ENCODE peak calls at places on chromosomes 16 and 17, in six cellular contexts. E is adrenal gland, T is body of pancreas, N is transverse colon, M is cardiac muscle cell, D is OCI-LY7. I is an unnamed sample. For H3K4me1, the result is how much of the 10 kb centered on the place peaks cover.

GRCh38 chr17:48622857-48623256 is 3.3 kb downstream of the HOXB9 start:
- DNase-seq in M (no peak), N (no peak), T (no peak), D (no peak), E (no peak), I (no peak)

GRCh38 chr17:66540131-66540781 is 237.8 kb downstream of the PRKCA start:
- DNase-seq in E (no peak), T (no peak), D (peak), M (no peak), N (no peak), I (no peak)

GRCh38 chr17:81194225-81194760 is 28.3 kb upstream of the AATK start:
- DNase-seq in M (no peak), D (no peak), T (no peak), N (no peak), E (no peak), I (no peak)

GRCh38 chr17:38627957-38628356 is 22.2 kb upstream of the SRCIN1 start:
- DNase-seq in T (no peak), N (no peak), E (peak), D (no peak), M (no peak), I (no peak)

GRCh38 chr17:13031718-13032350 is 14.0 kb upstream of the ELAC2 start:
- DNase-seq in T (peak), E (peak), N (peak), D (peak), M (peak), I (no peak)

GRCh38 chr16:78884199-78884598 is 716.3 kb downstream of the MAF start:
- DNase-seq in E (no peak), N (no peak), T (no peak), D (no peak), M (no peak), I (no peak)

GRCh38 chr17:42720996-42721583 is 23.8 kb downstream of the EZH1 start:
- DNase-seq in T (peak), E (no peak), M (peak), N (no peak), D (peak), I (no peak)

GRCh38 chr16:51374346-51374745 is 223.3 kb upstream of the SALL1 start:
- DNase-seq in D (no peak), M (no peak), N (no peak), T (no peak), E (no peak), I (no peak)

GRCh38 chr17:4986403-4986802 is 1.1 kb downstream of the CAMTA2 start:
- DNase-seq in E (peak), M (no peak), T (no peak), D (no peak), N (peak), I (no peak)

GRCh38 chr17:42122371-42123303 is at the start of gene HSPB9:
- DNase-seq in E (no peak), D (no peak), N (peak), T (peak), M (peak), I (peak)

GRCh38 chr16:68090109-68090508 is 4.9 kb downstream of the NFATC3 start:
- DNase-seq in E (no peak), T (no peak), N (no peak), M (no peak), D (peak), I (no peak)

GRCh38 chr17:47273245-47273644 is 19.6 kb downstream of the ITGB3 start:
- DNase-seq in T (no peak), N (no peak), E (no peak), D (no peak), M (no peak), I (no peak)

GRCh38 chr17:51087072-51087757 is 33.5 kb downstream of the SPAG9 start:
- DNase-seq in D (no peak), E (no peak), M (no peak), N (no peak), T (no peak), I (no peak)

GRCh38 chr16:67170168-67170947 is at the start of gene NOL3:
- DNase-seq in D (no peak), E (peak), M (peak), N (peak), T (peak), I (no peak)

GRCh38 chr17:29561541-29562517 is 5.0 kb downstream of the ABHD15 start:
- DNase-seq in E (peak), N (peak), D (peak), T (no peak), M (no peak), I (no peak)

GRCh38 chr16:84585886-84586285 is 32.0 kb downstream of the COTL1 start:
- DNase-seq in M (peak), N (no peak), T (no peak), E (no peak), D (peak), I (no peak)

GRCh38 chr17:28280826-28281225 is 38.2 kb upstream of the TMEM97 start:
- DNase-seq in T (no peak), E (no peak), D (no peak), N (no peak), M (no peak), I (no peak)

GRCh38 chr16:56042416-56042815 is 148.9 kb upstream of the GNAO1 start:
- DNase-seq in M (no peak), E (no peak), D (no peak), N (no peak), T (no peak), I (no peak)

GRCh38 chr17:75856062-75856681 is 1.0 kb upstream of the WBP2 start:
- DNase-seq in M (no peak), T (no peak), E (peak), N (peak), D (peak), I (no peak)

GRCh38 chr17:78747479-78747878 is 34.6 kb downstream of the CYTH1 start:
- DNase-seq in N (no peak), T (no peak), E (no peak), M (no peak), D (no peak), I (no peak)

GRCh38 chr17:50672831-50673551 is 34.7 kb downstream of the ANKRD40 start:
- DNase-seq in E (no peak), D (no peak), T (no peak), N (no peak), M (no peak), I (no peak)

GRCh38 chr17:57540596-57540995 is 204.5 kb downstream of the CCDC182 start:
- DNase-seq in E (no peak), N (peak), D (no peak), M (no peak), T (no peak), I (no peak)
- H3K4me1 ChIP-seq in E (half or more), N (under half), D (half or more), M (under half), T (under half), I (under half)

GRCh38 chr16:89434490-89434889 is 55.9 kb downstream of the ANKRD11 start:
- DNase-seq in D (no peak), M (no peak), T (no peak), E (no peak), N (no peak), I (no peak)

GRCh38 chr16:89436362-89436761 is 54.0 kb downstream of the ANKRD11 start:
- DNase-seq in M (no peak), D (no peak), N (no peak), E (no peak), T (no peak), I (no peak)

GRCh38 chr16:89437251-89437987 is 52.9 kb downstream of the ANKRD11 start:
- DNase-seq in T (no peak), E (no peak), D (no peak), M (no peak), N (no peak), I (no peak)

GRCh38 chr16:89437991-89438390 is 52.4 kb downstream of the ANKRD11 start:
- DNase-seq in M (no peak), T (no peak), E (no peak), N (no peak), D (no peak), I (no peak)

DNA sequence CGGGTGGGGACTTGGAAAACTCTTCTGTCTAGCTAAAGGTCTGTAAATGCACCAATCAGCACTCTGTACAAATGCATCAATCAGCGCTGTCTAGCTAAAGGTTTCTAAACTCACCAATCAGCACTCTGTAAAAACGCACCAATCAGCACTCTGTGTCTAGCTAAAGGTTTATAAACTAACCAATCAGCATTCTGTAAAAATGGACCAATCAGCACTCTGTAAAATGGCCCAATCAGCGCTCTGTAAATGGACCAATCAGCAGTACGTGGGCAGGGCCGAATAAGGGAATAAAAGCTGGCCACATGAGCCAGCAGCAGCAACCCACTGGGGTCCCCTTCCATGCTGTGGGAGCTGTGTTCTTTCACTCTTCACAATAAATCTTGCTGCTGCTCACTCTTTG is 55.3 kb downstream of the ANKRD11 start:
- DNase-seq in D (no peak), T (no peak), M (no peak), E (no peak), N (no peak), I (no peak)
- H3K4me3 ChIP-seq in D (no peak), T (no peak), M (no peak), E (no peak), N (no peak), I (no peak)

DNA sequence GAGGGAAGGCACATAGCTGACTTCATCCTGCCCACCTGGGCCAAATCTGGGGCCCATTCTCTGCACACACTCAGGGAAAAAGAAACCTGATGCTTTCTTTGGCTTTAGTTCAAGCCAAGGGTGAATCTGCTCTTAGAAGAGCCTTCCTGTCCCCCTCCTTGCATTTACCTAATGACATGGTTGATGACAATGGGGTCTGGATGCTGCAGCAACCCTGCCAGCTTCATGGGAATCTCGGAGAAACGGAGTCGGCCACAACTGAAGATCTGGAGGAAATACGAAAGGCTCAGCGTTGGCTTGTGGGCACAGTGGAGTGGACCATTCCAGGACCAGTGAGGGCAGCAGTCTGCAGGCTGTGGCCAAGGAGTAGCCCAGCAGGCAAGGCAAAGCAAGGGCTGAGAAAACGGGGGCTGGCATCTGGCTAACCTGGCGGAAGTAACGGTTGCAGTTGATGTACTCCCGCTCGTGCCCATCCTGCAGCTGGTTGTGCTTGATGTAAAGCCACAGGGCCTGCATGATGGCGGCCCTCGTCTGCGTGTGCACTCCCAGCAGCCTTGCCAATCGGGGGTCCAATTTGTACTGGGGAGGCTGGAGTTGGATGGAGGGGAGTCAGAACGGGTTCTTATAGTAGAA is 6.4 kb upstream of the FTSJ3 start:
- DNase-seq in E (peak), N (no peak), M (no peak), T (no peak), D (no peak), I (no peak)
- H3K4me1 ChIP-seq in E (under half), N (under half), M (under half), T (under half), D (under half), I (under half)

GRCh38 chr16:47459603-47460002 is 1.3 kb downstream of the ITFG1 start:
- DNase-seq in M (no peak), T (no peak), N (no peak), D (no peak), E (no peak), I (no peak)
- H3K4me3 ChIP-seq in M (peak), T (no peak), N (no peak), D (peak), E (no peak), I (no peak)

GRCh38 chr17:2814049-2814448 is 17.8 kb downstream of the RAP1GAP2 start:
- DNase-seq in N (no peak), M (no peak), D (peak), T (no peak), E (no peak), I (no peak)
- H3K4me1 ChIP-seq in N (under half), M (under half), D (under half), T (under half), E (under half), I (under half)

DNA sequence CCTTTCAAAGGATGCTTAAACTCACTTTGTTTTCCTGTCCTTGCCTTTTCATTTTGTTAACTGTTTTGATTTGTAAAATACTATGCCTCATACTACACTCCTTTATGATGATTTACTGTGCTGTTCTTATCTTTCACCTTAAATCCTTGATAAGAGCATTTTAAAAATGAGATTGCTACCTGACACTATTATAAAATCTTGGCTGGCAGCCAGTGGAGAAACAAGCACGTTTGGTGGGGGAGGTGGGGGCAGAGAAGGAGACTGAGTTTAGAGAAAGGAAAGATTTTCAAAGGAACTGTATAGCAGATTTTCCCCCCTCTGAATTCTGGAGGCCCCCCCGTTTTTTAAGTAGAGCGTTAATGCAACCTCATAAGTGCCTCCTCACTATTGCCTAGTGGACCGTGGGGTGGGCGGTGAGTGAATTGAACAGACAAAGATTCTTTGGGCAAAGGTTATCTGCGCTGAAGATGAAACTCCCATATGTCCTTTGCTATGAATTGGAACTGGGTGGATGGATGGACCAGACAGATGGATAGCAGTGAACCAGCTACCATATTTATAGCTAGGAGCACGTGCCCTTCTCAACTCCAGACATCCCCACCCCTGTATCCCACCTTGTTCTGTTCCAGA is 200.2 kb downstream of the CCDC182 start:
- DNase-seq in T (no peak), E (no peak), M (no peak), N (no peak), D (no peak), I (no peak)
- H3K4me3 ChIP-seq in T (no peak), E (no peak), M (no peak), N (no peak), D (no peak), I (no peak)

GRCh38 chr16:57703416-57704010 is 8.9 kb downstream of the DRC7 start:
- DNase-seq in E (no peak), N (no peak), M (no peak), T (no peak), D (no peak), I (no peak)

GRCh38 chr16:57704011-57704904 is 9.7 kb downstream of the DRC7 start:
- DNase-seq in M (no peak), T (no peak), E (no peak), D (no peak), N (no peak), I (no peak)

GRCh38 chr16:57707331-57707730 is 12.7 kb downstream of the DRC7 start:
- DNase-seq in E (no peak), N (no peak), D (no peak), M (no peak), T (no peak), I (no peak)

GRCh38 chr16:57706717-57707116 is 12.1 kb downstream of the DRC7 start:
- DNase-seq in N (no peak), T (no peak), D (no peak), E (no peak), M (no peak), I (no peak)

DNA sequence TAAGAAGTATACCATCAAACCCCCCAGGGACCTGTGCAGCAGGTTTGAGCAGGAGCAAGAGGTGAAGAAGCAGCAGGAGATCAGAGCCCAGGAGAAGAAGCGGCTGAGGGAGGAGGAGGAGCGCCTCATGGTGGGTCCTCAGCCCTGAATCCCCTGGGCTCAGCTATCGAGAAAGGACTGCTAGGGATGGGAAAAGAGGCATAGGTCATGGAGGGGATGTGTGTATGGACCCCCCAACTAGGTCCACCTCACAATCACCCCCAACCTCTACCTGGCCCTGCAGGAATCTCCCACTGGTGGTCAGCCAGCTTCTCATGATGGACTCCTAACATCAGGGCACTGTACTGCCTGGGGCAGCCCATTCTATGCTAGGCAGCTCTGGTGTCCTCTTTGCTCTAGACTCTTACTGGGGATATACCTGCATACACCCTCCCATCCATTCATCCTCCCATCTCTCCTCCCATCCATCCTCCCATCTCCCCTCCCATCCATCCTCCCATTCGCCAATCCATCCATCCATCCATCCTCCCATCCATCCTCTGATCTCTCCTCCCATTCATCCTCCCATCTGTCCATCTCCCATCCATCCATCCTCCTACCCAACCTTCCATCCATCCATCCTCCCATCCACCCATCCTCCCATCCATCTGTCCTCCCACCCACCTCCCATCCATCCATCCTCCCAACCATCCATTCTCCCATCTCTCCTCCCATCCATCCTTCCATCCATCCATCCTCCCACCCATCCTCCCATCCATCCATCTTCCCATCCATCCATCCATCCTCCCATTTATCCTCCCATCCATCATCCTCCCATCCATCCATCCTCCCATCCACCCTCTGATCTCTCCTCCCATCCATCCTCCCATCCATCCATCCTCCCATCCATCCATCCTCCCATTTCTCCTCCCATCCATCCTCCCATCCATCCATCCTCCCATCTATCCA is 10.6 kb downstream of the DRC7 start:
- DNase-seq in N (no peak), M (no peak), D (no peak), T (no peak), E (no peak), I (no peak)
- H3K4me1 ChIP-seq in N (under half), M (under half), D (under half), T (under half), E (under half), I (under half)

DNA sequence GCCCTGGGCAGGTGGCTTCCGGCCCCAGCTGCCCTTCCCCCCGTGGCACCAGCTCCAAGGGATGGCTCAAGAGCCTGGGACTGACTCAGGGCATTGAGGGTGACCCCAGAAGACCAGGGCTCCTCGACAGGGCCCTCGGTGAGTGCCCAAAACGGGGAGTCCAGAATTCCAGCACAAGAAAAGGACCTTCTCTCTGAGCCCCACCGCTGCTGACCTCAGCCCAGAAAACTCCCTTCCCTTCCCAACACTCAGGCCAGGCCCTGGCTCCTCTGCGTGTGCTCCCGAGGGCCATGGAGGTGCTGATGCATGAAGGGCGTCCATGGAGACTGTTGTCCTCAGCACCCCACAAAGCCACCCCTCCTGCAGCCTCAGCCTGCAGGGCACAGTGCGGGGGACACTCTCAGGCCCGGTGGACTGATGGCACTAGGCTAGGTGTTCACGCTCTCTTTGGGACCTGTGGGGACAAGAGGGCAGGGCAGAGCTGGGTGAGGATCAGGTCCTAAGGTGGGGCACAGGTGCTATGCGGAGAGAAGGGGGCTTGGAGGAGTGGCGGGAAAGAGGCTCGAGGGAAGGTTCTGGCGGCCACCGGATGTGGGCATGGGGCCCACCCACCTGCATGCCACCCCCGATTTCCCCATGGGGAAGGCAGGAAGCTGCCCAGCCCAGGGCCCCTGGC is 4.3 kb upstream of the TSPOAP1 start:
- DNase-seq in D (peak), T (no peak), N (no peak), M (no peak), E (no peak), I (no peak)
- H3K4me3 ChIP-seq in D (peak), T (no peak), N (peak), M (no peak), E (no peak), I (no peak)

GRCh38 chr17:35780876-35781409 is 14.5 kb downstream of the MMP28 start:
- DNase-seq in N (no peak), E (no peak), M (no peak), T (no peak), D (no peak), I (no peak)
- H3K4me1 ChIP-seq in N (under half), E (under half), M (under half), T (under half), D (under half), I (under half)